ENCODE peak calls at places on chromosomes 16 and 17, in four cellular contexts. One of them, this sample, is unnamed.

GRCh38 chr17:57890857-57891232 is 41.0 kb upstream of the MRPS23 start:
- DNase-seq in GM10248: no peak
- DNase-seq in fibroblast of the conjunctiva: no peak
- DNase-seq in GM23248: no peak
- DNase-seq in this sample: no peak

GRCh38 chr17:229945-230235 is 48.4 kb upstream of the DOC2B start:
- DNase-seq in GM10248: no peak
- DNase-seq in fibroblast of the conjunctiva: no peak
- DNase-seq in GM23248: no peak
- DNase-seq in this sample: no peak

GRCh38 chr17:21394265-21394664 is 18.1 kb downstream of the KCNJ12 start:
- DNase-seq in GM10248: no peak
- DNase-seq in fibroblast of the conjunctiva: no peak
- DNase-seq in GM23248: peak; percentile 80
- DNase-seq in this sample: no peak

GRCh38 chr17:61002316-61002736 is 324.7 kb downstream of the BCAS3 start:
- DNase-seq in GM10248: peak; percentile 8
- DNase-seq in fibroblast of the conjunctiva: peak; percentile 51
- DNase-seq in GM23248: peak; percentile 78
- DNase-seq in this sample: peak; percentile 27

GRCh38 chr16:50609049-50609832 is 61.0 kb downstream of the NKD1 start:
- DNase-seq in GM10248: no peak
- DNase-seq in fibroblast of the conjunctiva: no peak
- DNase-seq in GM23248: no peak
- DNase-seq in this sample: no peak

GRCh38 chr16:67087803-67088202 is 21.9 kb upstream of the PHAF1 start:
- DNase-seq in GM10248: no peak
- DNase-seq in fibroblast of the conjunctiva: no peak
- DNase-seq in GM23248: no peak
- DNase-seq in this sample: no peak

GRCh38 chr16:22659933-22660332 is 149.2 kb downstream of the NPIPB5 start:
- DNase-seq in GM10248: no peak
- DNase-seq in fibroblast of the conjunctiva: no peak
- DNase-seq in GM23248: no peak
- DNase-seq in this sample: no peak

GRCh38 chr17:2954898-2955445 is 108.4 kb downstream of the OR1D5 start:
- DNase-seq in GM10248: no peak
- DNase-seq in fibroblast of the conjunctiva: peak; percentile 81
- DNase-seq in GM23248: peak; percentile 95
- DNase-seq in this sample: no peak

GRCh38 chr16:8936421-8936820 is 27.3 kb downstream of the USP7 start:
- DNase-seq in GM10248: peak; percentile 73
- DNase-seq in fibroblast of the conjunctiva: no peak
- DNase-seq in GM23248: peak; percentile 75
- DNase-seq in this sample: no peak

GRCh38 chr16:86225905-86226371 is 284.4 kb upstream of the FOXF1 start:
- DNase-seq in GM10248: no peak
- DNase-seq in fibroblast of the conjunctiva: no peak
- DNase-seq in GM23248: no peak
- DNase-seq in this sample: no peak

GRCh38 chr17:82302991-82303943 is 14.1 kb downstream of the CD7 start:
- DNase-seq in GM10248: no peak
- DNase-seq in fibroblast of the conjunctiva: no peak
- DNase-seq in GM23248: no peak
- DNase-seq in this sample: no peak

GRCh38 chr17:41024702-41025101 is 2.3 kb downstream of the KRTAP1-5 start:
- DNase-seq in GM10248: no peak
- DNase-seq in fibroblast of the conjunctiva: no peak
- DNase-seq in GM23248: no peak
- DNase-seq in this sample: no peak

GRCh38 chr17:50593321-50593720 is 32.8 kb downstream of the CACNA1G start:
- DNase-seq in GM10248: no peak
- DNase-seq in fibroblast of the conjunctiva: no peak
- DNase-seq in GM23248: no peak
- DNase-seq in this sample: no peak

GRCh38 chr17:63274156-63274555 is 171.9 kb downstream of the CYB561 start:
- DNase-seq in GM10248: no peak
- DNase-seq in fibroblast of the conjunctiva: peak; percentile 87
- DNase-seq in GM23248: peak; percentile 77
- DNase-seq in this sample: no peak

GRCh38 chr16:46573834-46574159 is 47.4 kb downstream of the SHCBP1 start:
- DNase-seq in GM10248: no peak
- DNase-seq in fibroblast of the conjunctiva: no peak
- DNase-seq in GM23248: no peak
- DNase-seq in this sample: no peak

GRCh38 chr17:29179232-29180036 is 764 bp downstream of the MYO18A start:
- DNase-seq in GM10248: no peak
- DNase-seq in fibroblast of the conjunctiva: no peak
- DNase-seq in GM23248: peak; percentile 41
- DNase-seq in this sample: no peak

GRCh38 chr16:27947696-27948095 is 115.8 kb downstream of the GSG1L start:
- DNase-seq in GM10248: no peak
- DNase-seq in fibroblast of the conjunctiva: no peak
- DNase-seq in GM23248: no peak
- DNase-seq in this sample: no peak

GRCh38 chr16:89323120-89323960 is 105.8 kb downstream of the ZNF778 start:
- DNase-seq in GM10248: no peak
- DNase-seq in fibroblast of the conjunctiva: no peak
- DNase-seq in GM23248: no peak
- DNase-seq in this sample: no peak

GRCh38 chr16:12735805-12736204 is 67.9 kb downstream of the CPPED1 start:
- DNase-seq in GM10248: no peak
- DNase-seq in fibroblast of the conjunctiva: no peak
- DNase-seq in GM23248: no peak
- DNase-seq in this sample: no peak

GRCh38 chr17:55442953-55443683 is 21.5 kb upstream of the MMD start:
- DNase-seq in GM10248: no peak
- DNase-seq in fibroblast of the conjunctiva: no peak
- DNase-seq in GM23248: no peak
- DNase-seq in this sample: no peak

GRCh38 chr17:59491353-59492090 is 73.9 kb upstream of the DHX40 start:
- DNase-seq in GM10248: no peak
- DNase-seq in fibroblast of the conjunctiva: no peak
- DNase-seq in GM23248: no peak
- DNase-seq in this sample: no peak

GRCh38 chr16:60929-61878 is 7.6 kb downstream of the SNRNP25 start:
- DNase-seq in GM10248: no peak
- DNase-seq in fibroblast of the conjunctiva: no peak
- DNase-seq in GM23248: no peak
- DNase-seq in this sample: no peak

GRCh38 chr17:43967251-43967875 is 13.6 kb upstream of the PYY start:
- DNase-seq in GM10248: no peak
- DNase-seq in fibroblast of the conjunctiva: no peak
- DNase-seq in GM23248: peak; percentile 46
- DNase-seq in this sample: no peak

GRCh38 chr16:1647904-1648303 is 30.2 kb upstream of the JPT2 start:
- DNase-seq in GM10248: no peak
- DNase-seq in fibroblast of the conjunctiva: no peak
- DNase-seq in GM23248: no peak
- DNase-seq in this sample: no peak

GRCh38 chr16:48235556-48236136 is 8.5 kb upstream of the LONP2 start:
- DNase-seq in GM10248: no peak
- DNase-seq in fibroblast of the conjunctiva: no peak
- DNase-seq in GM23248: no peak
- DNase-seq in this sample: no peak

GRCh38 chr16:86611517-86611840 is 33.1 kb downstream of the FOXL1 start:
- DNase-seq in GM10248: no peak
- DNase-seq in fibroblast of the conjunctiva: peak; percentile 24
- DNase-seq in GM23248: peak; percentile 30
- DNase-seq in this sample: no peak

GRCh38 chr16:68372806-68373205 is 62.0 kb downstream of the PRMT7 start:
- DNase-seq in GM10248: no peak
- DNase-seq in fibroblast of the conjunctiva: no peak
- DNase-seq in GM23248: no peak
- DNase-seq in this sample: no peak

GRCh38 chr17:70137451-70138230 is 31.7 kb upstream of the KCNJ2 start:
- DNase-seq in GM10248: peak; percentile 75
- DNase-seq in fibroblast of the conjunctiva: peak; percentile 92
- DNase-seq in GM23248: peak; percentile 93
- DNase-seq in this sample: peak; percentile 74